ENCODE peak calls at places on chromosomes 7 and 10, in nine cellular contexts. K is OCI-LY7; M is NCI-H1092; B is MCF 10A; G is Ammon's horn; E is anterior cingulate cortex; O is activated naive CD8-positive, alpha-beta T cell treated with anti-CD3 and anti-CD28 coated beads, Interleukin-2, amount 10 ng/mL, durations not matched to agents 7 days and 5 days; F is heart left ventricle; D is CD8-positive, alpha-beta memory T cell. J is an unnamed sample.

GRCh38 chr7:127865466-127865865 is 165.8 kb downstream of the LRRC4 start:
- DNase-seq in E (no peak), D (no peak), M (no peak), F (no peak), O (no peak), K (no peak), G (no peak), B (peak; percentile 59), J (no peak)

GRCh38 chr10:132516771-132517725 is 20.5 kb upstream of the INPP5A start:
- DNase-seq in B (peak; percentile 83), D (no peak), F (peak; percentile 95), G (peak; percentile 70), E (no peak), O (no peak), K (no peak), M (no peak), J (peak; percentile 95)

GRCh38 chr10:86798636-86799035 is 42.2 kb downstream of the BMPR1A start:
- DNase-seq in E (no peak), D (no peak), G (no peak), K (no peak), M (no peak), O (no peak), B (no peak), F (no peak), J (no peak)

GRCh38 chr10:69633673-69634635 is 3.9 kb downstream of the FAM241B start:
- DNase-seq in M (no peak), G (no peak), F (no peak), B (no peak), E (no peak), O (no peak), K (no peak), D (no peak), J (no peak)

GRCh38 chr7:151553356-151553755 is 33.7 kb upstream of the RHEB start:
- DNase-seq in E (no peak), B (no peak), M (no peak), D (no peak), O (no peak), F (no peak), K (no peak), G (no peak), J (no peak)

GRCh38 chr7:132269718-132270117 is 306.6 kb downstream of the PLXNA4 start:
- DNase-seq in O (no peak), F (no peak), E (no peak), B (no peak), K (no peak), G (no peak), D (no peak), M (no peak), J (no peak)

GRCh38 chr10:113297226-113297625 is 255.6 kb upstream of the HABP2 start:
- DNase-seq in F (no peak), D (no peak), E (no peak), M (no peak), B (peak; percentile 10), G (no peak), K (no peak), O (no peak), J (no peak)

GRCh38 chr10:77850620-77851231 is 75.8 kb downstream of the DLG5 start:
- DNase-seq in K (no peak), B (no peak), M (no peak), F (no peak), D (no peak), E (no peak), G (no peak), O (no peak), J (no peak)

GRCh38 chr7:138755331-138755747 is 42.5 kb upstream of the TMEM213 start:
- DNase-seq in M (no peak), K (no peak), E (no peak), O (no peak), D (no peak), B (no peak), F (no peak), G (no peak), J (no peak)

GRCh38 chr10:68594405-68594804 is 34.3 kb downstream of the TET1 start:
- DNase-seq in G (no peak), K (no peak), B (peak; percentile 78), D (no peak), E (no peak), F (no peak), M (no peak), O (no peak), J (no peak)

GRCh38 chr7:106978425-106979386 is 65.8 kb upstream of the PRKAR2B start:
- DNase-seq in D (no peak), M (no peak), F (no peak), E (no peak), O (no peak), K (no peak), B (no peak), G (peak; percentile 15), J (no peak)